ENCODE peak calls at places on chromosomes 7 and 10, in four cellular contexts. U is A549, Z is K562, A is HepG2. W is an unnamed sample.

GRCh38 chr10:103757531-103758293 is 97.7 kb downstream of the SH3PXD2A start:
- DNase-seq in U (peak), Z (no peak), A (no peak), W (peak)

GRCh38 chr7:157685430-157686284 is 348.9 kb downstream of the DNAJB6 start:
- DNase-seq in U (no peak), Z (no peak), A (no peak), W (no peak)

GRCh38 chr7:150753239-150753638 is 16.0 kb downstream of the GIMAP5 start:
- DNase-seq in U (no peak), Z (no peak), A (no peak), W (no peak)

GRCh38 chr10:8790390-8790789 is 735.9 kb downstream of the GATA3 start:
- DNase-seq in U (no peak), Z (no peak), A (no peak), W (no peak)

GRCh38 chr7:48875300-48875916 is 48.9 kb upstream of the CDC14C start:
- DNase-seq in U (peak), Z (no peak), A (peak), W (peak)

GRCh38 chr10:4704034-4704545 is 121.9 kb upstream of the AKR1E2 start:
- DNase-seq in U (peak), Z (no peak), A (no peak), W (no peak)

GRCh38 chr10:122307669-122308486 is 36.8 kb downstream of the BTBD16 start:
- DNase-seq in U (peak), Z (no peak), A (no peak), W (no peak)

GRCh38 chr10:3787816-3788215 is 2.8 kb upstream of the KLF6 start:
- DNase-seq in U (no peak), Z (no peak), A (no peak), W (no peak)

GRCh38 chr10:113987805-113988204 is 55.9 kb upstream of the ADRB1 start:
- DNase-seq in U (no peak), Z (no peak), A (no peak), W (no peak)

GRCh38 chr7:1007901-1008300 is 24.9 kb downstream of the CYP2W1 start:
- DNase-seq in U (no peak), Z (no peak), A (no peak), W (no peak)

GRCh38 chr7:15463801-15464761 is 97.7 kb downstream of the AGMO start:
- DNase-seq in U (no peak), Z (no peak), A (no peak), W (no peak)

GRCh38 chr7:40833541-40834234 is 698.9 kb downstream of the SUGCT start:
- DNase-seq in U (no peak), Z (no peak), A (no peak), W (no peak)

GRCh38 chr7:33072471-33072870 is 9.9 kb upstream of the NT5C3A start:
- DNase-seq in U (no peak), Z (no peak), A (peak), W (no peak)

GRCh38 chr7:7100432-7100849 is 81.9 kb upstream of the C1GALT1 start:
- DNase-seq in U (no peak), Z (peak), A (no peak), W (peak)

GRCh38 chr10:73906524-73907447 is 4.1 kb upstream of the PLAU start:
- DNase-seq in U (peak), Z (no peak), A (peak), W (peak)

GRCh38 chr7:40586197-40586596 is 451.4 kb downstream of the SUGCT start:
- DNase-seq in U (no peak), Z (no peak), A (no peak), W (no peak)

GRCh38 chr10:20630092-20630643 is 266.9 kb downstream of the NEBL start:
- DNase-seq in U (no peak), Z (no peak), A (no peak), W (no peak)

DNA sequence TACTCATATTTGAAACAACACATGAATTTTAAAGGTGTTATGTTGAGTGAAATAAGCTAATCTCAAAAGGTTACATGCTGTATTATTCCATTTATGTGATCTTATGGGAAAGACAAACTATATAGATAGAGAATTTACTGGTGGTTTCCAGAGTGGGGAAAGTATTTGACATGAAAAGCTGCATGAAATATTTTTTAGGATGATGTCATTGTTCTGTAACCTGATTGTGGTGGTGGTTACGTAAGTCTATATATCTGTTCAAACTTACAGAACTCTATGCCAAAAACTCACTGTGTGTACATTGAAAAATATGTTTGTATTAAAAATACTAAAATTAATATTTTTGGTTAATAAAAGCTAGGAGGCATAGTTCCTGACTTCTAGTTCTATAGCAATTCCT is 453.0 kb downstream of the SORCS3 start:
- DNase-seq in U (no peak), Z (no peak), A (no peak), W (no peak)
- TF ChIP-seq HMGXB4 in U (no peak), Z (no peak), A (no peak), W (no peak)

DNA sequence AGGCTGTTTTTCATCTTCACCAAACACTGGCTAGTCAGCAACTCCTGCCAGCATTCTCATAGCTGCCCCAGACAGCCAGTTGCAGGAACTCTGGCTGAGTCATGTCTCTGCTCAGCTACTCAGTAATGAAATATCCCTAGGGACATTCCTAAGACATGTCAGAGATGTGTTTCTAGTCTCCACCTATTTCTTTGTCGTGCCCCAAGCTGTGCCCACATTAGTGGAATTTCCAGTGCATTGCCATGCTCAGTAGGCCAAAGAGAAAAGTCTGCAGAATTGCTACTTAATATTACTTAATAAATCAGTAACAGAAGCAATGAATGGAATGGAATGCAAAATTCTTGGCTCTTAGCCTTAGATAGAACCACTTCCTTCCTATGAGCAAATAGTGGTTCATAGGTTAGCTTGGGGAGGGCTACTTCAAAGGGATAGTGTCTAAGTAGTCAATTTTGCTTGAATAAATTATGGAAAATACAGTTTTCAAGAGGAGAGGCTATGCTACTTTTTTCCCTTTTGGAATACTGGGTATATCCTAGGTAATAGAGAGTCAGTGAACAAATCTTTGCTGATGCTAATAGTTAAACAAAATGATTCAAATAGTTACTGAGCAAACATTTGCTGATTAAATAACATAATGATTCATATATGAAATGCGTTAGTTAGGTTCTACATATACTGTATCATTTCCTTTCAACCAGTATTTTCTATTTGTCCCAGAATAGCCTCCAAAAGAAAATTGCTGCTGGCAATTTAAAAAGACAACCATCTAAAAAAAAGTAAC is 23.6 kb upstream of the SEMA3C start:
- DNase-seq in U (peak), Z (no peak), A (peak), W (peak)
- TF ChIP-seq HMGXB4 in U (no peak), Z (no peak), A (no peak), W (no peak)

GRCh38 chr10:110488124-110488681 is 9.5 kb upstream of the DUSP5 start:
- DNase-seq in U (peak), Z (no peak), A (no peak), W (no peak)
- TF ChIP-seq HMGXB4 in U (no peak), Z (no peak), A (no peak), W (no peak)

DNA sequence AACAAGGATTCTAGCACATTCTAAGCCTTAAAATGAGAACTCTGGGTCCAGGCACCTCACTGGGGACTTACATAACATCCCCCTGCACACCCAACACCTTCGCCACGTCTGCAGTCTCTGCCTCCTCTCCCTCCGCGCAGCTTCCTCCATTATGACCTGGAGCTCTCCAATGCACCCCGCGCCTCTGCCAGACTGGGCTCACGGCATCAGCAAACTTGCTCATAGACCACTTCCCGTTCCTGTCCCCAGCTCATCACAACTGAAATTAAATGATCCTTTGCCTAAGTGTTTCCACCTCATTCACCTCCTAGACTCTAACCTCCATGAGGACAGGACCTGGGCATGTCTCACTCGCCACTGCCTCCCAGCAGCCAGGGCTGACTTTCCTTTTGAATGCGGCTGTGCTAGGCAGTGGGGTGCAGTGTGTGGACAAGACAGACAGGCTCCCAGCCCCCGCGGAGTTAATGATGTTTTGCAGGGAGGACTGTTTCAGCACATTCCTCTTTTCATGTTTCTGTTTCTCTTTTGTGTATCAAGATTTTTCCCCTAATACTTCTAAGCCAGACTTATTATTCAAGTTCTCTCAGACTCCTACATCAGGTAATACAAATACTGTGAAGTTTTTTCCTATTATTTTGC is 18.8 kb downstream of the CHST15 start:
- DNase-seq in U (no peak), Z (no peak), A (no peak), W (no peak)
- TF ChIP-seq HMGXB4 in U (no peak), Z (no peak), A (no peak), W (no peak)

GRCh38 chr10:30434273-30435067 is 486 bp downstream of the MAP3K8 start:
- DNase-seq in U (peak), Z (peak), A (peak), W (peak)
- TF ChIP-seq HMGXB4 in U (no peak), Z (no peak), A (peak), W (peak)

GRCh38 chr7:90879924-90880323 is 283.8 kb downstream of the CDK14 start:
- DNase-seq in U (no peak), Z (no peak), A (no peak), W (no peak)

GRCh38 chr7:90876701-90877100 is 280.6 kb downstream of the CDK14 start:
- DNase-seq in U (no peak), Z (no peak), A (no peak), W (no peak)

DNA sequence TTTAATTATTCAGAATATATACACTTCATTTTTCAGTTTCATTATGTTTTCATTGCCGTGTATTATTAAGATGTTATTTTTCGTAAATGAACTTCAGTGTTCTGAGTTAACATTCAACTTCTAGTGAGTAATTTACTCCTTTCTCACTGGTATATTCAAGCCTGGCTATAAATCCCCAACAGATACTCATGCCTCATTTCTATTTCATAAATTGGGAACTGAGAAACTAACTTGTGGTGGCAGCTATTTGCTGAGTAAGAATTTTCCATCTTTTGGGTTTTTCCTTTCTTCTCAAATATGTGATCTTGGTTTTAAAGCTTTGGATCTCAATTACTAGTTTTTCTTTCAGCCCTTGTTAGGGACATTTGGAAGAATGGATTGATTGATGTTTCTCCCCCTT is 281.1 kb downstream of the CDK14 start:
- DNase-seq in U (no peak), Z (no peak), A (no peak), W (no peak)
- TF ChIP-seq HMGXB4 in U (no peak), Z (no peak), A (no peak), W (no peak)

DNA sequence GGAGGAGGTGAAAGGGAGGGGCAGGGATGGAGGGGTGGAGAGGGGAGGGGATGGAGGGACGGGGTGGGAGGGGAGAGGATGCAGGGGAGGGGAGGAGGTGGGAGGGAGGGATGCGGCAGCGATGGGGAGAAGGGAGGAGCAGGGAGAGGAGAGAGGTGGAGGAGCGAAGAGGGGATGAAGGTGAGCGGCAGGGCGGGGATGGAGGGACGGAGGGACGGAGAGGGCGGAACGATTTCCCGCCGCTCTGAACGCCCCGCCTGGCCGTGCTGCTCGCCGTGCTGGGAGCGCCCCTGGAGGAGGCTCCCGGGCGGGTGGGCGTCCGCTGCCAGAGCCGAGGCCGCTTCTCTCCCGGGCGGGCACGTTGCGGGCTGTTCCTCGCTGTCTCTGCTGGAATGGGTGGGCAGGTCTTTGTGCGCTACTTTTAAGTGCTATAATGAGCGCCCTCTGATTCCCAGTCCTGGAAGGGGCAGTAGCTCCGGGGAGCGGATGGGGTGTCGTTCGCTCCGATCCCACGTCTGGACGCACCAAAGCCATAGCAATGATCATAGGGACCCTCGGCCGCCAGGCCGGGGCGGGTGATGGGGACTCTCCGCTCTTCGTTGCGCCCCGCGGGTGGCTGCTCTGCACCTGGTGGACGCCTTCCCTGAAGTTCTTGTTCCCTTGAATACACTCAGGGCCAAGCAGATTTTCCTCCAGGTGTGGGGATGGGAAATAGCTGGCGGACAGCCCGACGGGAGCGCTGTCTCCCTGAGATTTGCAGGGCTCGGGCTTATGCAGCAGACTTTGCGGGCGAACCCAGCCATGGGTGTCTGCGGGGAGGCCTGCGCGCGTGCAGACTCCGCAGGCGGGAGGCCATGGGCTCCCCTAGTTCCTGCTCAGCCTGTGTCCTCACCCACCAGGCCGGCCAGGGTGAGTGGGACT is 81.1 kb upstream of the CPXM2 start:
- DNase-seq in U (no peak), Z (no peak), A (no peak), W (peak)
- TF ChIP-seq HMGXB4 in U (no peak), Z (no peak), A (no peak), W (no peak)

GRCh38 chr10:128083191-128083895 is 42.9 kb downstream of the MKI67 start:
- DNase-seq in U (no peak), Z (no peak), A (no peak), W (no peak)
- TF ChIP-seq HMGXB4 in U (no peak), Z (no peak), A (no peak), W (no peak)

W was measured in WTC11.